ENCODE peak calls at places on chromosomes 5 and 9, in six cellular contexts. U is upper lobe of right lung, E is cardiac muscle cell, N is heart left ventricle, D is body of pancreas, P is neuronal stem cell. Q is an unnamed sample. For H3K4me1 and H3K36me3, the result is how much of the 10 kb centered on the place peaks cover.

GRCh38 chr5:69211200-69211599 is 21.8 kb downstream of the CENPH start:
- DNase-seq in U (no peak), N (no peak), E (no peak), P (no peak), D (no peak), Q (no peak)

GRCh38 chr5:65394078-65394477 is 87.6 kb downstream of the ADAMTS6 start:
- DNase-seq in D (peak), E (peak), U (peak), P (no peak), N (peak), Q (peak)

GRCh38 chr5:142441638-142442037 is 116.8 kb upstream of the SPRY4 start:
- DNase-seq in E (peak), N (no peak), P (no peak), D (no peak), U (no peak), Q (no peak)

GRCh38 chr5:132498152-132498551 is 7.6 kb upstream of the IRF1 start:
- DNase-seq in U (no peak), P (no peak), D (peak), E (peak), N (peak), Q (no peak)

GRCh38 chr5:140996055-140996454 is 29.8 kb downstream of the PCDHAC2 start:
- DNase-seq in N (no peak), P (no peak), E (peak), U (no peak), D (no peak), Q (no peak)

GRCh38 chr5:173314166-173314952 is 13.9 kb downstream of the STC2 start:
- DNase-seq in N (no peak), U (no peak), P (no peak), D (no peak), E (no peak), Q (peak)

GRCh38 chr5:81164936-81165335 is 68.2 kb upstream of the CKMT2 start:
- DNase-seq in P (no peak), N (no peak), E (peak), U (no peak), D (no peak), Q (no peak)

GRCh38 chr9:33166263-33167083 is 663 bp downstream of the B4GALT1 start:
- DNase-seq in N (peak), D (no peak), E (peak), P (no peak), U (no peak), Q (no peak)

GRCh38 chr5:59037041-59037440 is 454.2 kb downstream of the RAB3C start:
- DNase-seq in P (no peak), E (peak), N (no peak), U (no peak), D (no peak), Q (no peak)

GRCh38 chr9:107874137-107874536 is 384.6 kb upstream of the KLF4 start:
- DNase-seq in E (no peak), D (no peak), U (no peak), P (no peak), N (no peak), Q (no peak)

GRCh38 chr5:76427481-76428140 is 24.5 kb downstream of the IQGAP2 start:
- DNase-seq in E (no peak), N (no peak), U (no peak), P (no peak), D (no peak), Q (no peak)

GRCh38 chr5:9239071-9239470 is 306.8 kb downstream of the SEMA5A start:
- DNase-seq in N (no peak), U (no peak), D (no peak), E (peak), P (no peak), Q (no peak)

DNA sequence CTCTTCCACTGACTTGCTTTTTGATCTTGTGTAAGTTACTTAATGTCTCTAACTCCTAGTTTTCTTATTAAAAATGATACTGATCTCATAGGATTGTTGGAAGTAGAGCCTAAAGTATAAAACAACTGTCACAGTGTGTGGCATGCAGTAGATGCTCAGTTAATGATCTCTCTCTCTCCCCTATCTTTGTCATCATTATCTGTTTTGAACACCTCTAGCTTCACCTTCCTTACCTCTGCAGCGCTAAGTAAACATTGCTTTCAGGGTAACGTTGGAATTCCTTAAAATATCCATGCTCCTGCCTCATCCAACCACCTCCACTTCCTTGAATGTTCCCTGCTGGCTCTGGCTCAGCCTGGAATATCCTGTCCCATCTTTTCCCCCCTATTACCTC is 110.4 kb downstream of the RGS3 start:
- DNase-seq in N (no peak), U (no peak), E (no peak), D (no peak), P (no peak), Q (no peak)
- H3K4me3 ChIP-seq in N (no peak), U (no peak), E (no peak), D (no peak), P (no peak), Q (no peak)

DNA sequence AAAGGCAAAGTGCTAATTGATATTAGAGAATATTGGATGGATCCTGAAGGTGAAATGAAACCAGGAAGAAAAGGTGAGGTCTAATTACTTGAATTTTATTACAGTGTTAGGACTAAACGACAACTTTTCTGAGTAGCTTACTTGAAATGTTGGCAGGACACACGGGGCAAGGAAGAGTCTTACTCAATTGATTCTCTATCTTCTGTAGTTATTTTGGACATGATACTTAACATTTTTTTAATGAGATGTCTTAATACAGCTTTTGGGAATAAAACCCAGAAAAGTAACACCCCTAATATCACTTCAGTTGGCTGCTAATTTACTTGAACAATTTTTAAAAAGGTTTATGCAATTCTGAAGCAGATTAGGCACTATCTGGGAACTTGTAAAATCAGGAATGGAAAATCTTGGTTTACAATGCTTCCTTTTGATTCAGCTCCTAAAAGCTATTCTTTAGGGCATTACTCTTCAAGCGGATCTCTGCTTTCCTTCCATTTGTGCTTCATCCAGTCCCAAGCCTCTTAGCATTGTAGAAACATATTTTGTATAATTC is 13.7 kb downstream of the SUB1 start:
- DNase-seq in D (no peak), E (no peak), U (no peak), P (no peak), N (no peak), Q (no peak)
- H3K4me1 ChIP-seq in D (under half), E (under half), U (under half), P (under half), N (under half), Q (under half)

GRCh38 chr9:98105006-98105405 is 14.0 kb downstream of the TRIM14 start:
- DNase-seq in E (no peak), P (no peak), N (no peak), U (no peak), D (no peak), Q (peak)
- H3K36me3 ChIP-seq in E (under half), P (under half), N (under half), U (under half), D (under half), Q (under half)

DNA sequence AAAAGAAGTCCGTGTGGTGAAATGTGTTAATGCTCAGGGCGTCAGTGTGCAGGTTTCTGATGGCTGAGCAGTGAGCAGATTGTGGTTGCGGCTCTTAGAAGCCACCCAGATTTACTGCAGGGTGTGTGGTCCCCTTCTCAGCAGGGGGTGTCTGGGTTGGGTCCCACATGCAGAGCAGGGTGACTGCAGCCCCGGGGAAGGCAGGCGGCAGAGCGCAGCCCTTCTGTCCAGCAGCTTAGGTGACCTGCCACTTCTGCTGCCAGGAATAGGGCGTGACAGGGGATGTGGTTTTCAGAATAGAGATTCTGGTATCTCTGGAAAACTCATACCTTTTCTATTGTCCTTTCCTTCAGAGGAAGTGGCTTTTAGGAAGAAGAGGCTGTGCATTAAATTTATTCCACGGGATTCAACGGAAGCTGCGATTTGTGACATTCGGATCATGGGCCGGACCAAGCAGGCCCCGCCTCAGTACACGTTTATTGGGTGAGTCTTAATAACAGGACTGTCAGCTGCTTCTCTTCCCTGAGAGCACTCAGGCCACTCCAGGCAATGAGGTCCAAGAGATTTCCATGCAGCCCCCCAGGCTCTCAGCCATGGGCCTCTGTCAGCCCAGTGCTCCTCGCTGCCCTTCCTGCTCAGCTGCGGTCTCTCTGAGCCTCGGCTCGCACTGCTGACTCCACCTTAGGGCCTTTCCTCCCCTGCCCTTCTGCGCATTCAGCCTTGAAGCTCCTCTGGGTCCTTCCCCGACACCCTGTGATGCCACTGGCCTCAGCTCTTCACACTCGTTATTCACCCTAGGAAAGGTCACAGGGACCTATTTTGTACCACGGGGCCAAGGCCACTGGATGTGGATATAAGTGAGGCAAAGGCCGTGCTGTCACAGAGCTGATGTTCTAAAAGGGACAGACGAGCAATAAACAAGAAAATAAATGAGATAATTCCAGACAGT is 65.4 kb downstream of the MVB12B start:
- DNase-seq in D (no peak), U (no peak), E (no peak), N (no peak), P (no peak), Q (no peak)
- H3K4me3 ChIP-seq in D (no peak), U (no peak), E (no peak), N (no peak), P (no peak), Q (no peak)

GRCh38 chr5:125412561-125413535 is 666.4 kb upstream of the ZNF608 start:
- DNase-seq in E (peak), D (peak), P (peak), N (peak), U (peak), Q (peak)
- H3K4me1 ChIP-seq in E (half or more), D (half or more), P (under half), N (under half), U (under half), Q (under half)

DNA sequence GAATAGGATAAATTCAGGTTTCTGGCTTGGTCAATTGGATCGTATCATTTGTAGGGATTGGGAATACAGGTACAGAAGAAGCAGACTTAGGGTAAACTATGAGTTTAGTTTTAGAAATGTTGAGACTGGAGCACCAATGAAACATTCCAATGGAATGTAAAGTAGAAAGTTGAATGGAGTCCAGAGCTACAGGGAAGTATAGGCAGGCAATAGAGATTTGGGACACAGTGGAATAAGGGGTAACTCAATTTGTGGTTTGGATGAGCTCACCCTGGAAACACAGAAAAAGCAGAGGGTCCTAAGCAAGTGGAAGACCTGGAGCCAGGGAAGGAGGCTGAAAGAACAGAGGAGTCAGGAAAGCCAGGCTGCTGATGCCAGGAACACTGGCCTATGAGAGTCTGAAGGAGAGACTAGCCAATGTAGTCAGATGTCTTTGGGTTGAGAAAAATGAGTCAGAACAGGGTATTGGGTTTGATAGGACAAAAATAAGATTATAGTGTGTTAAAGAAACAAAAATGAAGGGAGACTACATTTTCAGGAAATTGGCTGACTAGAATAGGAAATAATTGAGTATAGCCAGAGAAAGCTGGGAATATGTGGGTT is 72.8 kb downstream of the STARD4 start:
- DNase-seq in N (no peak), U (no peak), D (no peak), E (no peak), P (no peak), Q (no peak)
- H3K36me3 ChIP-seq in N (under half), U (under half), D (under half), E (under half), P (under half), Q (under half)

GRCh38 chr5:115435065-115435775 is 109.4 kb downstream of the FEM1C start:
- DNase-seq in E (no peak), D (no peak), P (no peak), U (no peak), N (no peak), Q (no peak)
- H3K4me3 ChIP-seq in E (no peak), D (no peak), P (no peak), U (no peak), N (no peak), Q (no peak)

DNA sequence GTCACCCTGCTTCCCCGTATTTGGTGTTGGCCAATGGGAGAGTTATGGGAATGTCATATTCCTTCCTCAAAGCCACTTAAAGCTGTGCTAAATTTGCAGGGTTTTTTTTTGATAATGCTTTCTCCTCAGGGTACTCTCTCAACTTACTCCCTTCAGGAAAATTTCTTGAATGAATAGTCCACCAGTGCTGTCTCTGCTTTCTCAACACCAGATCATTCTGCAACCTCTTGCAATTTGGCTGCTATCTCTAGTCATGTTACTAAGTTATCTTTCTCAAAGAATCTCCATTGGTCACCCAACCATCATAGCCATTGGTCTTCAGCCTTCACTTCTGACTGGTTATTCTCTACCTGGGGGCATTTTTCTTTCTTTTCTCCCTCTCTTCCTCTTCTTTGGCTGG is 13.4 kb upstream of the TNFAIP8 start:
- DNase-seq in E (no peak), U (no peak), P (no peak), N (no peak), D (no peak), Q (no peak)
- H3K4me1 ChIP-seq in E (under half), U (under half), P (under half), N (under half), D (under half), Q (under half)

DNA sequence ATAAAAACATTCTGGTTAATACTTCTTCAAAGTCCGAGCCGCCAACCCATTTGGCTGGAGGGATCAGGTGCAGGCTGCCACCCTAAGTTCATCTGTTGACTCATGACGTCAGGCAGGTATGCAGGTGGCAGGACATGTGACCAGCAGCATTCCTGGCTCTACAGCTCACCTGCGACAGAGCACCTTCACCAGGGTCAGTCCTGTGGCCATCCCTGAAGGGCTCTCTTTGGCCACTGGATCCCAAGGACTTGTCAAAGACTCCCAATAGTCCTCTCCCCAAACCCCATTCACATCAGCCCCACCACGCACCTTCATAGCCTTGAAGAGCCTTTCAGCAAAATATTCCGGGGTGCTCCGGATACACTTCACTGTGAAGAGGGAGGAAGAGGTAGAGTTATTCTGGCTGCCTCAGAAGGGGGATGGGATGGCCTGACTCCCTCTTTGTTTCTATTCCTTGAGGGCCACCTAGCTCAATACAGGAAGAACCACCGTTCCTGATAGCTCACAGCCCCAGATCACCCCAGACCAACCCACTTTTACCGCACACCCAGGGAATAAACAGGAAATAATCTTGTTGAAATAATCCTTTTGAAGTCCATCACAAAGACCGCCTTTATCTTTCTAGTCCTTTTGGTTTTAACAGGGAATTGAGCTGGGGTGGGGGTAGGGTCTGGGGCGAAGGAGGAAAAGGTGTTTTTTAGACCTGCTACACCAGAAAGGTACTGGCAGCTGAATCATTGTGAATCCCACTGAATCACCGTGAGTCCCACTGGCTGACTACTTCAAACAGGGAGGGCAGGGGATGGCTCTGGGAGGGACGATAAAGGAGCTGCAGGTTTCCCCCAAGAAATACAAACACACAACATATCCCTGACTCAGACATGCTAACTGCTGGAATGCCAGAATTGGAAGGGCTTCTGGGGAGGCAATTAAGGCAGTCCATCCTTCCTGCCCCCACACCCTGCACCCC is 26.4 kb downstream of the ANXA6 start:
- DNase-seq in U (no peak), N (no peak), D (peak), E (no peak), P (no peak), Q (peak)
- H3K36me3 ChIP-seq in U (half or more), N (half or more), D (under half), E (half or more), P (half or more), Q (under half)